ENCODE peak calls at places on chromosomes 6 and 20, in ten cellular contexts. L is glutamatergic neuron, F is left lung, T is IMR-90, B is dorsolateral prefrontal cortex, M is AG10803, O is sigmoid colon, U is fibroblast of pulmonary artery, P is B cell, D is cardiac muscle cell. Y is an unnamed sample.

GRCh38 chr6:13660893-13661292 is 45.8 kb downstream of the NOL7 start:
- DNase-seq in P (no peak), B (no peak), M (no peak), U (no peak), D (peak; percentile 5), F (no peak), L (no peak), O (no peak), T (no peak), Y (no peak)

GRCh38 chr6:41801380-41801779 is 13.9 kb downstream of the TOMM6 start:
- DNase-seq in U (peak; percentile 60), O (no peak), L (no peak), B (no peak), D (no peak), T (peak; percentile 38), P (no peak), F (no peak), M (peak; percentile 22), Y (no peak)

GRCh38 chr6:153162646-153163045 is 31.6 kb upstream of the RGS17 start:
- DNase-seq in D (no peak), T (peak; percentile 43), F (no peak), U (peak; percentile 64), O (no peak), P (no peak), M (no peak), B (no peak), L (no peak), Y (no peak)

GRCh38 chr20:50110141-50111047 is 2.6 kb downstream of the UBE2V1 start:
- DNase-seq in U (peak; percentile 46), M (peak; percentile 59), O (no peak), L (no peak), P (peak; percentile 49), B (no peak), D (no peak), T (no peak), F (no peak), Y (no peak)

GRCh38 chr6:116019428-116019827 is 41.3 kb downstream of the FRK start:
- DNase-seq in B (no peak), M (no peak), D (no peak), O (no peak), L (no peak), P (peak; percentile 64), F (no peak), T (no peak), U (no peak), Y (no peak)

GRCh38 chr20:62733891-62734290 is 25.3 kb downstream of the NTSR1 start:
- DNase-seq in D (no peak), P (no peak), L (no peak), T (no peak), B (no peak), U (no peak), F (peak; percentile 22), M (no peak), O (no peak), Y (no peak)

GRCh38 chr6:38843798-38844197 is 128.7 kb downstream of the DNAH8 start:
- DNase-seq in T (no peak), L (no peak), F (no peak), B (no peak), U (no peak), O (no peak), D (no peak), P (no peak), M (no peak), Y (no peak)

GRCh38 chr6:131685266-131685780 is 15.9 kb downstream of the OR2A4 start:
- DNase-seq in T (no peak), U (no peak), L (no peak), F (no peak), M (no peak), B (no peak), D (no peak), P (peak; percentile 61), O (no peak), Y (no peak)

GRCh38 chr6:18021166-18021850 is 33.9 kb upstream of the KIF13A start:
- DNase-seq in T (no peak), U (no peak), F (no peak), L (no peak), D (no peak), P (no peak), M (no peak), B (no peak), O (no peak), Y (no peak)

GRCh38 chr20:62300319-62300718 is 2.5 kb upstream of the ADRM1 start:
- DNase-seq in U (no peak), B (no peak), D (no peak), L (no peak), O (no peak), T (no peak), P (no peak), F (no peak), M (no peak), Y (no peak)

GRCh38 chr6:45175272-45175671 is 152.9 kb upstream of the RUNX2 start:
- DNase-seq in B (no peak), F (no peak), O (no peak), T (no peak), P (no peak), L (no peak), U (no peak), M (no peak), D (no peak), Y (no peak)

GRCh38 chr6:93416575-93417420 is 2.6 kb downstream of the EPHA7 start:
- DNase-seq in O (peak; percentile 70), U (peak; percentile 12), B (peak; percentile 46), P (peak; percentile 6), F (no peak), T (no peak), M (no peak), D (peak; percentile 78), L (peak; percentile 60), Y (peak; percentile 48)

GRCh38 chr6:141587482-141588266 is 545.1 kb upstream of the GJE1 start:
- DNase-seq in T (peak; percentile 81), L (no peak), M (peak; percentile 92), P (no peak), B (no peak), F (no peak), D (no peak), U (peak; percentile 83), O (no peak), Y (no peak)

GRCh38 chr6:75848274-75848673 is 99.2 kb downstream of the MYO6 start:
- DNase-seq in M (no peak), D (no peak), P (no peak), B (no peak), T (no peak), U (no peak), O (no peak), F (no peak), L (no peak), Y (no peak)
- TF ChIP-seq CTCF in M (no peak), D (no peak), P (no peak), B (no peak), T (no peak), U (no peak), O (no peak), F (no peak), L (no peak), Y (no peak)

DNA sequence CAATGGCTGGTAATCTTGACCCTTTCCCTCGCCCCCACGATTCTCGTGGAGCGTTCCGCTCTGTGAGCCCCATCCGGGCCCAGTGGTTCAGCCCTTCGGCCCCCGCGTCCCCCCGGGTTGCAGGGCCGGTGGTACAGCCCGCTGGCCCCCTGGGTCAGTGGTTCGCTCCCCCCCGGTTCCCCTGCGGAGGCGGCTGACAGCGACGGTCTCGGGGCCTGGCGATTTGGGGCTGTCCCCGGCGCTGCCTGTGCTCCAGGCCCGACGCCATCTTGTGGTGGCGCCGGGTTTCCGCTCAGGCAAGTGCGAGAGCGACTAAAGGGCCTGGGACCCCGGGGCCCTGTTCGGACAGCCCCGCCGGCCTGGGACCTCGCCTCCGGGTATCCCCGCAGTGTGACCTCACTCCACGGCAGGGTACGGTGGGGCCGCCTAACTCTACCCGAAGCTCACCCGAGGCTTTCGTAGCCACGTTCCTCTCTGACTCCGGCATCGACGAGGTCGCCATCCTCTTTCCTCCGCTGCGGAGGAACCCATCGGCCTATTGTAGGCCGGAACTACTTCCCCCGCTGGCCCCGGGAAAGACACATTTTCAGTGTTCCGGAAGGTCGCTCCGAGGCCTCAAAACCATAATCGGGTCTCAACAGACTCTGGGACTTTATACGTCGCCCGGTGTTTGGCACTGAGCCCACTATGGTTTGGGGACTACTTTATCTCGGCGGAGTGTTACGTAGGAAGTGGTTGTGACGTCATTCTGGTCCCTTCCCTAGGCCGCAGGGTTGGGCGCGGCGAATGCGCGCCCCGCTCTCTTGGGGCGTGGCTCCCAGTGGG is at the start of gene ZNF335:
- DNase-seq in B (peak; percentile 93), O (peak; percentile 98), U (peak; percentile 98), P (peak; percentile 99), F (peak; percentile 95), M (peak; percentile 96), L (peak; percentile 96), D (peak; percentile 97), T (peak; percentile 96), Y (peak; percentile 95)
- TF ChIP-seq CTCF in B (peak; percentile 51), O (peak; percentile 51), U (peak; percentile 5), P (no peak), F (peak; percentile 18), M (no peak), L (peak; percentile 70), D (peak; percentile 18), T (peak; percentile 17), Y (no peak)

DNA sequence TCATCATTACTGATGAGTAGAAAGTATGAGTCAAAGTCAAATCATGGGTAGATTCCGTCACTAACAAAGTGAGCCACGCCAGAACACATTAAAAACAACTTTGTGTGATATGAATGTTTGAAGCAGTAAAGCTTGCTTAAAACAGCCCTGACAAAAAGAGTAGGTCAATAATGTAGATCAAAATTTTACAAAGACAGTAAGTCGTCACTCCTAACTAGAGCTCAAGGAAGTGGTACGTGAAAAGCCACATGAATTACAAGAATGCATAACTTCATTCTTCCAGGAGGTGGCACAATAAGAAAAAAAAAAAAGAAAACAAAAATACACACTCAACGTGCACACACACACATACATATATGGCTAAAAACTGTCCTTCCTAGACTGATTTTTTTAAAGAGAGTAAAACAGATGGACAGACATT is 69.9 kb downstream of the HACE1 start:
- DNase-seq in L (no peak), T (peak; percentile 55), P (no peak), M (peak; percentile 84), B (no peak), U (peak; percentile 78), D (peak; percentile 17), O (no peak), F (no peak), Y (no peak)
- TF ChIP-seq CTCF in L (peak; percentile 42), T (peak; percentile 27), P (peak; percentile 15), M (peak; percentile 26), B (peak; percentile 30), U (peak; percentile 45), D (peak; percentile 30), O (no peak), F (no peak), Y (peak; percentile 60)

DNA sequence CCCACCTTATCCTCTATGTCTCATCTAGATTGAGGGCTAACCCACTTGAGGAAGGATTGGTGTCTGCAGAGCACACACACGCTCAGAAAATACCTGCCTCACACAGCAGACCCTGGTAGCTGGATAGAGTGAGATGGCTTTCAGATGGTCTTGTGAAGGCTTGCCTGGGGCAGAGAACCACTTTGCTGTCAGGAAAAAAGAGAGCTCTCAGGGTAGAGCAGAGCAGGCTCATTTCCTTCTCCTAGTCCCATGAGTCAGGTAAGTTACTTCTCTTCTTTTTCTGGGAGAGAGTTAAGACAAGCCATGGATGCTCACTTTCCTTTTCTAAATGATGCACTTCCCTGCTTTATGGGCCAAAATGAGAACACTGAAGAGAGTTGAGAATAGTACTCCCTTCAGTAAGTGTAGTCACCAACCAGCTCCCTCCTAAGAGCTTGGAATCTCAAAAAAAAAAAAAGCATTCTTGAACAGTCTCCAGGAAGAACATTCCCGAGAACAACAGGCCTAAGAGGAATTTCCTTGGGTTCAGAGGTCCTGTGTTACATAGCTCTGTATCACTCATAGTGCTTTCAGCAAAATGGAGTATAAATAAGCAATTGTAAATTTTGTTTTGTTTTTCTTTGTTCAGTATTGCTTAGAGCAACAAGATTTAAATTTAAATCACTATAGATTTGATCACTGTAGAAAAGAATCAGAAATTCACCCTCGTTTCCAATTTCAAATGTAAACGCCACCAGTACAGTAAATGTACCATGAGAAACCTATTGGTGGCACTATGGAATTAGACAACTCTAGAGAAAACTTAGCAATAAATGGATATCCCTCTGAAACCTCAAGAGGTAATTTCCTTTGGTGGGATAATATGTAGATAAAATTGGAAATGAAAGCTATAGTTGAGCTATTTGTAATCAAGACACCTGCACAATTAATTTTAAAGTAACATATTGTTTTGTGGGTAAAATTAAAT is 530.3 kb downstream of the RFPL4B start:
- DNase-seq in U (peak; percentile 94), B (no peak), O (no peak), D (no peak), T (peak; percentile 93), P (no peak), L (no peak), M (peak; percentile 94), F (no peak), Y (no peak)
- TF ChIP-seq CTCF in U (peak; percentile 33), B (peak; percentile 25), O (no peak), D (peak; percentile 29), T (peak; percentile 35), P (no peak), L (no peak), M (peak; percentile 33), F (no peak), Y (no peak)